ENCODE peak calls at places on chromosomes 6 and 20, in eight cellular contexts. One of them, this sample, is unnamed.

GRCh38 chr6:11279213-11279780 is 46.8 kb upstream of the NEDD9 start:
- DNase-seq in pancreas: no peak
- DNase-seq in activated naive CD4-positive, alpha-beta T cell treated with anti-CD3 and anti-CD28 coated beads, Interleukin-2, amount 10 ng/mL, durations not matched to agents 7 days and 5 days: no peak
- DNase-seq in stimulated activated CD4-positive, alpha-beta T cell treated with anti-CD3 and anti-CD28 coated beads, Interleukin-4, amount 100 ng/mL, for 1 hour: no peak
- DNase-seq in HFF-Myc: no peak
- DNase-seq in globus pallidus: no peak
- DNase-seq in ELR: no peak
- DNase-seq in SW 1271: no peak
- DNase-seq in this sample: no peak

GRCh38 chr6:31287621-31288020 is 15.7 kb upstream of the HLA-C start:
- DNase-seq in ELR: no peak
- DNase-seq in HFF-Myc: no peak
- DNase-seq in globus pallidus: no peak
- DNase-seq in pancreas: no peak
- DNase-seq in stimulated activated CD4-positive, alpha-beta T cell treated with anti-CD3 and anti-CD28 coated beads, Interleukin-4, amount 100 ng/mL, for 1 hour: no peak
- DNase-seq in activated naive CD4-positive, alpha-beta T cell treated with anti-CD3 and anti-CD28 coated beads, Interleukin-2, amount 10 ng/mL, durations not matched to agents 7 days and 5 days: no peak
- DNase-seq in SW 1271: no peak
- DNase-seq in this sample: no peak

GRCh38 chr6:117907600-117908245 is 659 bp downstream of the SLC35F1 start:
- DNase-seq in ELR: no peak
- DNase-seq in stimulated activated CD4-positive, alpha-beta T cell treated with anti-CD3 and anti-CD28 coated beads, Interleukin-4, amount 100 ng/mL, for 1 hour: no peak
- DNase-seq in globus pallidus: peak; percentile 4
- DNase-seq in HFF-Myc: no peak
- DNase-seq in activated naive CD4-positive, alpha-beta T cell treated with anti-CD3 and anti-CD28 coated beads, Interleukin-2, amount 10 ng/mL, durations not matched to agents 7 days and 5 days: no peak
- DNase-seq in SW 1271: no peak
- DNase-seq in pancreas: peak; percentile 74
- DNase-seq in this sample: no peak

GRCh38 chr20:60403105-60403741 is 445.0 kb downstream of the CDH26 start:
- DNase-seq in stimulated activated CD4-positive, alpha-beta T cell treated with anti-CD3 and anti-CD28 coated beads, Interleukin-4, amount 100 ng/mL, for 1 hour: no peak
- DNase-seq in pancreas: no peak
- DNase-seq in activated naive CD4-positive, alpha-beta T cell treated with anti-CD3 and anti-CD28 coated beads, Interleukin-2, amount 10 ng/mL, durations not matched to agents 7 days and 5 days: no peak
- DNase-seq in ELR: no peak
- DNase-seq in SW 1271: no peak
- DNase-seq in globus pallidus: peak; percentile 5
- DNase-seq in HFF-Myc: no peak
- DNase-seq in this sample: no peak

GRCh38 chr6:89007209-89008001 is 44.0 kb upstream of the RNGTT start:
- DNase-seq in ELR: no peak
- DNase-seq in stimulated activated CD4-positive, alpha-beta T cell treated with anti-CD3 and anti-CD28 coated beads, Interleukin-4, amount 100 ng/mL, for 1 hour: no peak
- DNase-seq in HFF-Myc: no peak
- DNase-seq in pancreas: no peak
- DNase-seq in globus pallidus: no peak
- DNase-seq in activated naive CD4-positive, alpha-beta T cell treated with anti-CD3 and anti-CD28 coated beads, Interleukin-2, amount 10 ng/mL, durations not matched to agents 7 days and 5 days: no peak
- DNase-seq in SW 1271: no peak
- DNase-seq in this sample: no peak

GRCh38 chr6:149118737-149119653 is 198.5 kb upstream of the TAB2 start:
- DNase-seq in HFF-Myc: no peak
- DNase-seq in globus pallidus: no peak
- DNase-seq in pancreas: no peak
- DNase-seq in stimulated activated CD4-positive, alpha-beta T cell treated with anti-CD3 and anti-CD28 coated beads, Interleukin-4, amount 100 ng/mL, for 1 hour: no peak
- DNase-seq in SW 1271: no peak
- DNase-seq in ELR: peak; percentile 7
- DNase-seq in activated naive CD4-positive, alpha-beta T cell treated with anti-CD3 and anti-CD28 coated beads, Interleukin-2, amount 10 ng/mL, durations not matched to agents 7 days and 5 days: no peak
- DNase-seq in this sample: no peak

GRCh38 chr6:54058236-54058635 is 53.0 kb upstream of the MLIP start:
- DNase-seq in pancreas: no peak
- DNase-seq in ELR: no peak
- DNase-seq in SW 1271: no peak
- DNase-seq in globus pallidus: no peak
- DNase-seq in stimulated activated CD4-positive, alpha-beta T cell treated with anti-CD3 and anti-CD28 coated beads, Interleukin-4, amount 100 ng/mL, for 1 hour: no peak
- DNase-seq in activated naive CD4-positive, alpha-beta T cell treated with anti-CD3 and anti-CD28 coated beads, Interleukin-2, amount 10 ng/mL, durations not matched to agents 7 days and 5 days: no peak
- DNase-seq in HFF-Myc: no peak
- DNase-seq in this sample: no peak

GRCh38 chr6:34349226-34349625 is 43.2 kb downstream of the NUDT3 start:
- DNase-seq in pancreas: no peak
- DNase-seq in HFF-Myc: no peak
- DNase-seq in SW 1271: no peak
- DNase-seq in stimulated activated CD4-positive, alpha-beta T cell treated with anti-CD3 and anti-CD28 coated beads, Interleukin-4, amount 100 ng/mL, for 1 hour: no peak
- DNase-seq in ELR: peak; percentile 16
- DNase-seq in activated naive CD4-positive, alpha-beta T cell treated with anti-CD3 and anti-CD28 coated beads, Interleukin-2, amount 10 ng/mL, durations not matched to agents 7 days and 5 days: no peak
- DNase-seq in globus pallidus: no peak
- DNase-seq in this sample: no peak

GRCh38 chr6:127182501-127182900 is 64.0 kb downstream of the RSPO3 start:
- DNase-seq in HFF-Myc: no peak
- DNase-seq in SW 1271: no peak
- DNase-seq in activated naive CD4-positive, alpha-beta T cell treated with anti-CD3 and anti-CD28 coated beads, Interleukin-2, amount 10 ng/mL, durations not matched to agents 7 days and 5 days: no peak
- DNase-seq in ELR: no peak
- DNase-seq in stimulated activated CD4-positive, alpha-beta T cell treated with anti-CD3 and anti-CD28 coated beads, Interleukin-4, amount 100 ng/mL, for 1 hour: no peak
- DNase-seq in pancreas: no peak
- DNase-seq in globus pallidus: no peak
- DNase-seq in this sample: no peak

GRCh38 chr20:38369387-38369786 is 23.1 kb downstream of the LBP start:
- DNase-seq in globus pallidus: no peak
- DNase-seq in stimulated activated CD4-positive, alpha-beta T cell treated with anti-CD3 and anti-CD28 coated beads, Interleukin-4, amount 100 ng/mL, for 1 hour: no peak
- DNase-seq in ELR: peak; percentile 45
- DNase-seq in activated naive CD4-positive, alpha-beta T cell treated with anti-CD3 and anti-CD28 coated beads, Interleukin-2, amount 10 ng/mL, durations not matched to agents 7 days and 5 days: no peak
- DNase-seq in SW 1271: peak; percentile 44
- DNase-seq in pancreas: no peak
- DNase-seq in HFF-Myc: no peak
- DNase-seq in this sample: no peak

GRCh38 chr6:160667854-160668481 is 3.9 kb upstream of the LPA start:
- DNase-seq in globus pallidus: no peak
- DNase-seq in activated naive CD4-positive, alpha-beta T cell treated with anti-CD3 and anti-CD28 coated beads, Interleukin-2, amount 10 ng/mL, durations not matched to agents 7 days and 5 days: peak; percentile 66
- DNase-seq in stimulated activated CD4-positive, alpha-beta T cell treated with anti-CD3 and anti-CD28 coated beads, Interleukin-4, amount 100 ng/mL, for 1 hour: peak; percentile 22
- DNase-seq in HFF-Myc: no peak
- DNase-seq in pancreas: peak; percentile 62
- DNase-seq in SW 1271: peak; percentile 9
- DNase-seq in ELR: peak; percentile 3
- DNase-seq in this sample: peak; percentile 35

GRCh38 chr20:56778765-56779195 is 149.7 kb downstream of the TFAP2C start:
- DNase-seq in ELR: no peak
- DNase-seq in globus pallidus: no peak
- DNase-seq in activated naive CD4-positive, alpha-beta T cell treated with anti-CD3 and anti-CD28 coated beads, Interleukin-2, amount 10 ng/mL, durations not matched to agents 7 days and 5 days: peak; percentile 66
- DNase-seq in SW 1271: no peak
- DNase-seq in HFF-Myc: peak; percentile 24
- DNase-seq in pancreas: no peak
- DNase-seq in stimulated activated CD4-positive, alpha-beta T cell treated with anti-CD3 and anti-CD28 coated beads, Interleukin-4, amount 100 ng/mL, for 1 hour: no peak
- DNase-seq in this sample: peak; percentile 87

GRCh38 chr6:125296461-125296860 is 5.3 kb downstream of the HDDC2 start:
- DNase-seq in globus pallidus: no peak
- DNase-seq in HFF-Myc: no peak
- DNase-seq in SW 1271: no peak
- DNase-seq in pancreas: no peak
- DNase-seq in stimulated activated CD4-positive, alpha-beta T cell treated with anti-CD3 and anti-CD28 coated beads, Interleukin-4, amount 100 ng/mL, for 1 hour: no peak
- DNase-seq in ELR: no peak
- DNase-seq in activated naive CD4-positive, alpha-beta T cell treated with anti-CD3 and anti-CD28 coated beads, Interleukin-2, amount 10 ng/mL, durations not matched to agents 7 days and 5 days: no peak
- DNase-seq in this sample: no peak

GRCh38 chr20:41213150-41213820 is 75.9 kb downstream of the PLCG1 start:
- DNase-seq in pancreas: no peak
- DNase-seq in SW 1271: no peak
- DNase-seq in activated naive CD4-positive, alpha-beta T cell treated with anti-CD3 and anti-CD28 coated beads, Interleukin-2, amount 10 ng/mL, durations not matched to agents 7 days and 5 days: no peak
- DNase-seq in stimulated activated CD4-positive, alpha-beta T cell treated with anti-CD3 and anti-CD28 coated beads, Interleukin-4, amount 100 ng/mL, for 1 hour: no peak
- DNase-seq in HFF-Myc: peak; percentile 15
- DNase-seq in globus pallidus: no peak
- DNase-seq in ELR: peak; percentile 48
- DNase-seq in this sample: no peak

GRCh38 chr6:100456881-100457220 is 7.9 kb downstream of the SIM1 start:
- DNase-seq in ELR: peak; percentile 53
- DNase-seq in globus pallidus: no peak
- DNase-seq in stimulated activated CD4-positive, alpha-beta T cell treated with anti-CD3 and anti-CD28 coated beads, Interleukin-4, amount 100 ng/mL, for 1 hour: no peak
- DNase-seq in pancreas: no peak
- DNase-seq in HFF-Myc: no peak
- DNase-seq in activated naive CD4-positive, alpha-beta T cell treated with anti-CD3 and anti-CD28 coated beads, Interleukin-2, amount 10 ng/mL, durations not matched to agents 7 days and 5 days: no peak
- DNase-seq in SW 1271: no peak
- DNase-seq in this sample: no peak

GRCh38 chr6:16739329-16739801 is 21.9 kb downstream of the ATXN1 start:
- DNase-seq in activated naive CD4-positive, alpha-beta T cell treated with anti-CD3 and anti-CD28 coated beads, Interleukin-2, amount 10 ng/mL, durations not matched to agents 7 days and 5 days: no peak
- DNase-seq in globus pallidus: peak; percentile 46
- DNase-seq in SW 1271: no peak
- DNase-seq in stimulated activated CD4-positive, alpha-beta T cell treated with anti-CD3 and anti-CD28 coated beads, Interleukin-4, amount 100 ng/mL, for 1 hour: no peak
- DNase-seq in HFF-Myc: no peak
- DNase-seq in ELR: no peak
- DNase-seq in pancreas: no peak
- DNase-seq in this sample: no peak

GRCh38 chr6:64680446-64680845 is 1026.6 kb downstream of the EYS start:
- DNase-seq in ELR: no peak
- DNase-seq in globus pallidus: no peak
- DNase-seq in stimulated activated CD4-positive, alpha-beta T cell treated with anti-CD3 and anti-CD28 coated beads, Interleukin-4, amount 100 ng/mL, for 1 hour: no peak
- DNase-seq in activated naive CD4-positive, alpha-beta T cell treated with anti-CD3 and anti-CD28 coated beads, Interleukin-2, amount 10 ng/mL, durations not matched to agents 7 days and 5 days: no peak
- DNase-seq in HFF-Myc: no peak
- DNase-seq in SW 1271: no peak
- DNase-seq in pancreas: no peak
- DNase-seq in this sample: no peak

GRCh38 chr20:21340991-21341722 is 38.0 kb downstream of the XRN2 start:
- DNase-seq in ELR: no peak
- DNase-seq in stimulated activated CD4-positive, alpha-beta T cell treated with anti-CD3 and anti-CD28 coated beads, Interleukin-4, amount 100 ng/mL, for 1 hour: no peak
- DNase-seq in HFF-Myc: no peak
- DNase-seq in pancreas: no peak
- DNase-seq in activated naive CD4-positive, alpha-beta T cell treated with anti-CD3 and anti-CD28 coated beads, Interleukin-2, amount 10 ng/mL, durations not matched to agents 7 days and 5 days: no peak
- DNase-seq in globus pallidus: no peak
- DNase-seq in SW 1271: no peak
- DNase-seq in this sample: no peak

GRCh38 chr6:133756046-133756445 is 132.9 kb upstream of the TCF21 start:
- DNase-seq in ELR: no peak
- DNase-seq in HFF-Myc: no peak
- DNase-seq in activated naive CD4-positive, alpha-beta T cell treated with anti-CD3 and anti-CD28 coated beads, Interleukin-2, amount 10 ng/mL, durations not matched to agents 7 days and 5 days: no peak
- DNase-seq in pancreas: no peak
- DNase-seq in SW 1271: no peak
- DNase-seq in globus pallidus: no peak
- DNase-seq in stimulated activated CD4-positive, alpha-beta T cell treated with anti-CD3 and anti-CD28 coated beads, Interleukin-4, amount 100 ng/mL, for 1 hour: no peak
- DNase-seq in this sample: no peak

GRCh38 chr6:73309784-73310502 is 44.1 kb downstream of the DPPA5 start:
- DNase-seq in globus pallidus: peak; percentile 35
- DNase-seq in activated naive CD4-positive, alpha-beta T cell treated with anti-CD3 and anti-CD28 coated beads, Interleukin-2, amount 10 ng/mL, durations not matched to agents 7 days and 5 days: peak; percentile 66
- DNase-seq in HFF-Myc: no peak
- DNase-seq in ELR: peak; percentile 80
- DNase-seq in SW 1271: peak; percentile 61
- DNase-seq in pancreas: peak; percentile 77
- DNase-seq in stimulated activated CD4-positive, alpha-beta T cell treated with anti-CD3 and anti-CD28 coated beads, Interleukin-4, amount 100 ng/mL, for 1 hour: peak; percentile 59
- DNase-seq in this sample: peak; percentile 74

GRCh38 chr20:41356951-41357350 is 9.7 kb downstream of the EMILIN3 start:
- DNase-seq in stimulated activated CD4-positive, alpha-beta T cell treated with anti-CD3 and anti-CD28 coated beads, Interleukin-4, amount 100 ng/mL, for 1 hour: no peak
- DNase-seq in HFF-Myc: no peak
- DNase-seq in globus pallidus: no peak
- DNase-seq in SW 1271: no peak
- DNase-seq in pancreas: no peak
- DNase-seq in activated naive CD4-positive, alpha-beta T cell treated with anti-CD3 and anti-CD28 coated beads, Interleukin-2, amount 10 ng/mL, durations not matched to agents 7 days and 5 days: no peak
- DNase-seq in ELR: no peak
- DNase-seq in this sample: no peak

GRCh38 chr6:6723316-6723715 is 134.8 kb downstream of the LY86 start:
- DNase-seq in stimulated activated CD4-positive, alpha-beta T cell treated with anti-CD3 and anti-CD28 coated beads, Interleukin-4, amount 100 ng/mL, for 1 hour: no peak
- DNase-seq in activated naive CD4-positive, alpha-beta T cell treated with anti-CD3 and anti-CD28 coated beads, Interleukin-2, amount 10 ng/mL, durations not matched to agents 7 days and 5 days: no peak
- DNase-seq in HFF-Myc: no peak
- DNase-seq in globus pallidus: no peak
- DNase-seq in ELR: no peak
- DNase-seq in SW 1271: no peak
- DNase-seq in pancreas: no peak
- DNase-seq in this sample: no peak

GRCh38 chr6:63347599-63347998 is 27.8 kb upstream of the LGSN start:
- DNase-seq in ELR: peak; percentile 94
- DNase-seq in HFF-Myc: peak; percentile 53
- DNase-seq in pancreas: no peak
- DNase-seq in activated naive CD4-positive, alpha-beta T cell treated with anti-CD3 and anti-CD28 coated beads, Interleukin-2, amount 10 ng/mL, durations not matched to agents 7 days and 5 days: no peak
- DNase-seq in globus pallidus: no peak
- DNase-seq in stimulated activated CD4-positive, alpha-beta T cell treated with anti-CD3 and anti-CD28 coated beads, Interleukin-4, amount 100 ng/mL, for 1 hour: no peak
- DNase-seq in SW 1271: peak; percentile 34
- DNase-seq in this sample: no peak

GRCh38 chr6:167996424-167997199 is 859 bp upstream of the KIF25 start:
- DNase-seq in activated naive CD4-positive, alpha-beta T cell treated with anti-CD3 and anti-CD28 coated beads, Interleukin-2, amount 10 ng/mL, durations not matched to agents 7 days and 5 days: no peak
- DNase-seq in ELR: no peak
- DNase-seq in globus pallidus: peak; percentile 73
- DNase-seq in pancreas: no peak
- DNase-seq in HFF-Myc: no peak
- DNase-seq in SW 1271: no peak
- DNase-seq in stimulated activated CD4-positive, alpha-beta T cell treated with anti-CD3 and anti-CD28 coated beads, Interleukin-4, amount 100 ng/mL, for 1 hour: no peak
- DNase-seq in this sample: no peak

GRCh38 chr6:2756245-2756644 is 5.5 kb upstream of the MYLK4 start:
- DNase-seq in SW 1271: no peak
- DNase-seq in ELR: no peak
- DNase-seq in globus pallidus: no peak
- DNase-seq in stimulated activated CD4-positive, alpha-beta T cell treated with anti-CD3 and anti-CD28 coated beads, Interleukin-4, amount 100 ng/mL, for 1 hour: no peak
- DNase-seq in pancreas: no peak
- DNase-seq in activated naive CD4-positive, alpha-beta T cell treated with anti-CD3 and anti-CD28 coated beads, Interleukin-2, amount 10 ng/mL, durations not matched to agents 7 days and 5 days: no peak
- DNase-seq in HFF-Myc: no peak
- DNase-seq in this sample: no peak

GRCh38 chr6:159726196-159726917 is 949 bp upstream of the WTAP start:
- DNase-seq in HFF-Myc: no peak
- DNase-seq in stimulated activated CD4-positive, alpha-beta T cell treated with anti-CD3 and anti-CD28 coated beads, Interleukin-4, amount 100 ng/mL, for 1 hour: no peak
- DNase-seq in SW 1271: no peak
- DNase-seq in activated naive CD4-positive, alpha-beta T cell treated with anti-CD3 and anti-CD28 coated beads, Interleukin-2, amount 10 ng/mL, durations not matched to agents 7 days and 5 days: no peak
- DNase-seq in globus pallidus: no peak
- DNase-seq in pancreas: no peak
- DNase-seq in ELR: no peak
- DNase-seq in this sample: no peak

GRCh38 chr6:166970776-166971175 is 14.4 kb upstream of the RNASET2 start:
- DNase-seq in pancreas: no peak
- DNase-seq in HFF-Myc: no peak
- DNase-seq in stimulated activated CD4-positive, alpha-beta T cell treated with anti-CD3 and anti-CD28 coated beads, Interleukin-4, amount 100 ng/mL, for 1 hour: no peak
- DNase-seq in globus pallidus: no peak
- DNase-seq in ELR: no peak
- DNase-seq in activated naive CD4-positive, alpha-beta T cell treated with anti-CD3 and anti-CD28 coated beads, Interleukin-2, amount 10 ng/mL, durations not matched to agents 7 days and 5 days: no peak
- DNase-seq in SW 1271: no peak
- DNase-seq in this sample: no peak

GRCh38 chr6:71468841-71469750 is 180.5 kb downstream of the OGFRL1 start:
- DNase-seq in SW 1271: peak; percentile 15
- DNase-seq in globus pallidus: no peak
- DNase-seq in activated naive CD4-positive, alpha-beta T cell treated with anti-CD3 and anti-CD28 coated beads, Interleukin-2, amount 10 ng/mL, durations not matched to agents 7 days and 5 days: no peak
- DNase-seq in pancreas: no peak
- DNase-seq in stimulated activated CD4-positive, alpha-beta T cell treated with anti-CD3 and anti-CD28 coated beads, Interleukin-4, amount 100 ng/mL, for 1 hour: no peak
- DNase-seq in HFF-Myc: peak; percentile 50
- DNase-seq in ELR: peak; percentile 89
- DNase-seq in this sample: no peak

GRCh38 chr6:91173651-91174050 is 586.8 kb upstream of the MAP3K7 start:
- DNase-seq in globus pallidus: no peak
- DNase-seq in pancreas: no peak
- DNase-seq in stimulated activated CD4-positive, alpha-beta T cell treated with anti-CD3 and anti-CD28 coated beads, Interleukin-4, amount 100 ng/mL, for 1 hour: no peak
- DNase-seq in HFF-Myc: no peak
- DNase-seq in ELR: no peak
- DNase-seq in SW 1271: no peak
- DNase-seq in activated naive CD4-positive, alpha-beta T cell treated with anti-CD3 and anti-CD28 coated beads, Interleukin-2, amount 10 ng/mL, durations not matched to agents 7 days and 5 days: no peak
- DNase-seq in this sample: no peak

GRCh38 chr20:47727909-47728361 is 57.3 kb downstream of the SULF2 start:
- DNase-seq in pancreas: no peak
- DNase-seq in ELR: no peak
- DNase-seq in activated naive CD4-positive, alpha-beta T cell treated with anti-CD3 and anti-CD28 coated beads, Interleukin-2, amount 10 ng/mL, durations not matched to agents 7 days and 5 days: no peak
- DNase-seq in SW 1271: no peak
- DNase-seq in HFF-Myc: no peak
- DNase-seq in globus pallidus: peak; percentile 79
- DNase-seq in stimulated activated CD4-positive, alpha-beta T cell treated with anti-CD3 and anti-CD28 coated beads, Interleukin-4, amount 100 ng/mL, for 1 hour: no peak
- DNase-seq in this sample: no peak

GRCh38 chr6:71287038-71287437 is 1.6 kb upstream of the OGFRL1 start:
- DNase-seq in activated naive CD4-positive, alpha-beta T cell treated with anti-CD3 and anti-CD28 coated beads, Interleukin-2, amount 10 ng/mL, durations not matched to agents 7 days and 5 days: no peak
- DNase-seq in globus pallidus: peak; percentile 54
- DNase-seq in pancreas: no peak
- DNase-seq in ELR: no peak
- DNase-seq in stimulated activated CD4-positive, alpha-beta T cell treated with anti-CD3 and anti-CD28 coated beads, Interleukin-4, amount 100 ng/mL, for 1 hour: no peak
- DNase-seq in SW 1271: no peak
- DNase-seq in HFF-Myc: no peak
- DNase-seq in this sample: no peak

GRCh38 chr6:34489229-34489805 is 23.4 kb downstream of the PACSIN1 start:
- DNase-seq in globus pallidus: no peak
- DNase-seq in stimulated activated CD4-positive, alpha-beta T cell treated with anti-CD3 and anti-CD28 coated beads, Interleukin-4, amount 100 ng/mL, for 1 hour: no peak
- DNase-seq in SW 1271: no peak
- DNase-seq in activated naive CD4-positive, alpha-beta T cell treated with anti-CD3 and anti-CD28 coated beads, Interleukin-2, amount 10 ng/mL, durations not matched to agents 7 days and 5 days: no peak
- DNase-seq in ELR: no peak
- DNase-seq in pancreas: peak; percentile 19
- DNase-seq in HFF-Myc: no peak
- DNase-seq in this sample: no peak

GRCh38 chr20:3430376-3431069 is 23.1 kb upstream of the DNAAF9 start:
- DNase-seq in pancreas: no peak
- DNase-seq in ELR: no peak
- DNase-seq in SW 1271: no peak
- DNase-seq in stimulated activated CD4-positive, alpha-beta T cell treated with anti-CD3 and anti-CD28 coated beads, Interleukin-4, amount 100 ng/mL, for 1 hour: no peak
- DNase-seq in activated naive CD4-positive, alpha-beta T cell treated with anti-CD3 and anti-CD28 coated beads, Interleukin-2, amount 10 ng/mL, durations not matched to agents 7 days and 5 days: no peak
- DNase-seq in HFF-Myc: no peak
- DNase-seq in globus pallidus: no peak
- DNase-seq in this sample: no peak

GRCh38 chr20:44643596-44644383 is 7.7 kb downstream of the ADA start:
- DNase-seq in stimulated activated CD4-positive, alpha-beta T cell treated with anti-CD3 and anti-CD28 coated beads, Interleukin-4, amount 100 ng/mL, for 1 hour: peak; percentile 39
- DNase-seq in pancreas: no peak
- DNase-seq in SW 1271: peak; percentile 81
- DNase-seq in globus pallidus: no peak
- DNase-seq in HFF-Myc: peak; percentile 59
- DNase-seq in activated naive CD4-positive, alpha-beta T cell treated with anti-CD3 and anti-CD28 coated beads, Interleukin-2, amount 10 ng/mL, durations not matched to agents 7 days and 5 days: peak; percentile 70
- DNase-seq in ELR: peak; percentile 92
- DNase-seq in this sample: peak; percentile 63

This sample was measured in DND-41.